ENCODE peak calls at places on chromosomes 12 and 14, in seven cellular contexts. S, Y, E, O, P, A and H are unnamed samples.

GRCh38 chr12:115541891-115542361 is 735.6 kb downstream of the MED13L start:
- DNase-seq in S (no peak), Y (no peak), E (no peak), O (no peak), P (no peak), A (no peak), H (no peak)

GRCh38 chr14:61185534-61185933 is 95.6 kb downstream of the TMEM30B start:
- DNase-seq in S (no peak), Y (no peak), E (no peak), O (no peak), P (no peak), A (no peak), H (no peak)

GRCh38 chr12:130083746-130084145 is 78.5 kb upstream of the FZD10 start:
- DNase-seq in S (no peak), Y (no peak), E (no peak), O (no peak), P (no peak), A (no peak), H (no peak)

GRCh38 chr14:100142073-100143040 is 17.1 kb downstream of the DEGS2 start:
- DNase-seq in S (no peak), Y (no peak), E (no peak), O (no peak), P (no peak), A (no peak), H (no peak)

GRCh38 chr14:69355955-69356321 is 42.2 kb downstream of the ERH start:
- DNase-seq in S (no peak), Y (no peak), E (peak; percentile 62), O (no peak), P (no peak), A (no peak), H (no peak)

GRCh38 chr12:51839310-51839943 is 9.1 kb downstream of the FIGNL2 start:
- DNase-seq in S (no peak), Y (no peak), E (no peak), O (no peak), P (no peak), A (no peak), H (no peak)

GRCh38 chr14:64792231-64792630 is 87.5 kb downstream of the SPTB start:
- DNase-seq in S (no peak), Y (no peak), E (no peak), O (no peak), P (no peak), A (no peak), H (no peak)

GRCh38 chr12:111570090-111570961 is 28.8 kb downstream of the ATXN2 start:
- DNase-seq in S (no peak), Y (no peak), E (peak; percentile 62), O (no peak), P (peak; percentile 8), A (no peak), H (no peak)

GRCh38 chr12:93060666-93061413 is 131.7 kb upstream of the EEA1 start:
- DNase-seq in S (peak; percentile 28), Y (no peak), E (peak; percentile 20), O (no peak), P (no peak), A (no peak), H (no peak)

GRCh38 chr12:53659011-53659551 is 16.8 kb downstream of the ATP5MC2 start:
- DNase-seq in S (no peak), Y (peak; percentile 45), E (peak; percentile 55), O (peak; percentile 70), P (no peak), A (no peak), H (peak; percentile 27)

GRCh38 chr14:29453045-29453444 is 474.6 kb downstream of the PRKD1 start:
- DNase-seq in S (no peak), Y (no peak), E (no peak), O (no peak), P (no peak), A (no peak), H (no peak)

GRCh38 chr12:51593539-51593938 is 2.5 kb downstream of the SCN8A start:
- DNase-seq in S (no peak), Y (no peak), E (peak; percentile 59), O (no peak), P (no peak), A (no peak), H (no peak)

GRCh38 chr12:59067068-59067467 is 146.8 kb upstream of the LRIG3 start:
- DNase-seq in S (no peak), Y (no peak), E (peak; percentile 37), O (no peak), P (no peak), A (no peak), H (no peak)

GRCh38 chr12:81520064-81520945 is 238.8 kb downstream of the PPFIA2 start:
- DNase-seq in S (no peak), Y (no peak), E (no peak), O (no peak), P (no peak), A (no peak), H (no peak)

GRCh38 chr14:68412505-68413496 is 380.1 kb downstream of the ZFP36L1 start:
- DNase-seq in S (no peak), Y (no peak), E (no peak), O (no peak), P (no peak), A (no peak), H (no peak)

GRCh38 chr14:29846339-29847129 is 81.1 kb downstream of the PRKD1 start:
- DNase-seq in S (no peak), Y (no peak), E (no peak), O (no peak), P (no peak), A (no peak), H (peak; percentile 69)

GRCh38 chr14:98210045-98210678 is 1061.8 kb downstream of the BCL11B start:
- DNase-seq in S (no peak), Y (no peak), E (no peak), O (no peak), P (no peak), A (no peak), H (no peak)